ENCODE peak calls at places on chromosome 6, in six cellular contexts. W is astrocyte of the spinal cord, P is ascending aorta, Z is IMR-90, A is uterus, R is astrocyte of the cerebellum. N is an unnamed sample.
A peak's percentile ranks its signal among the peaks of the same experiment; 100 is the strongest.

GRCh38 chr6:41027251-41027650 is 11.8 kb downstream of the UNC5CL start:
- DNase-seq in W (no peak), P (no peak), R (no peak), A (no peak), Z (no peak), N (no peak)

GRCh38 chr6:74891358-74891811 is 314.5 kb downstream of the COL12A1 start:
- DNase-seq in R (no peak), P (no peak), W (peak; percentile 33), Z (peak; percentile 83), A (peak; percentile 48), N (no peak)

GRCh38 chr6:145071836-145072235 is 663.5 kb downstream of the EPM2A start:
- DNase-seq in Z (peak; percentile 93), W (peak; percentile 72), R (peak; percentile 16), P (no peak), A (no peak), N (peak; percentile 86)

GRCh38 chr6:12538881-12539357 is 177.6 kb upstream of the PHACTR1 start:
- DNase-seq in P (peak; percentile 67), Z (no peak), W (peak; percentile 54), A (peak; percentile 17), R (no peak), N (no peak)

GRCh38 chr6:170344631-170345576 is 38.3 kb downstream of the FAM120B start:
- DNase-seq in P (no peak), R (peak; percentile 79), A (no peak), W (peak; percentile 90), Z (peak; percentile 61), N (peak; percentile 54)

GRCh38 chr6:136487746-136488145 is 62.5 kb downstream of the MAP7 start:
- DNase-seq in A (no peak), Z (no peak), R (no peak), W (no peak), P (no peak), N (no peak)

GRCh38 chr6:40788661-40789111 is 201.5 kb upstream of the LRFN2 start:
- DNase-seq in P (no peak), A (no peak), R (no peak), W (peak; percentile 5), Z (no peak), N (no peak)

GRCh38 chr6:137968901-137969300 is 101.8 kb downstream of the TNFAIP3 start:
- DNase-seq in W (no peak), Z (no peak), P (no peak), R (no peak), A (no peak), N (no peak)

GRCh38 chr6:100479180-100480035 is 14.7 kb upstream of the SIM1 start:
- DNase-seq in Z (peak; percentile 49), A (no peak), R (peak; percentile 22), W (peak; percentile 63), P (no peak), N (peak; percentile 48)

GRCh38 chr6:11263185-11263817 is 30.8 kb upstream of the NEDD9 start:
- DNase-seq in A (peak; percentile 59), W (peak; percentile 80), P (peak; percentile 90), R (peak; percentile 50), Z (peak; percentile 84), N (peak; percentile 46)

GRCh38 chr6:151004415-151005024 is 139.0 kb downstream of the MTHFD1L start:
- DNase-seq in P (no peak), R (peak; percentile 81), A (no peak), Z (peak; percentile 95), W (peak; percentile 93), N (peak; percentile 76)

GRCh38 chr6:25202505-25202904 is 76.7 kb upstream of the CARMIL1 start:
- DNase-seq in P (no peak), A (no peak), W (peak; percentile 80), Z (peak; percentile 89), R (peak; percentile 38), N (peak; percentile 73)

GRCh38 chr6:2733324-2733723 is 17.4 kb downstream of the MYLK4 start:
- DNase-seq in R (no peak), Z (peak; percentile 23), W (no peak), P (peak; percentile 84), A (no peak), N (no peak)

GRCh38 chr6:51289041-51289440 is 470.4 kb downstream of the TFAP2B start:
- DNase-seq in Z (no peak), W (peak; percentile 13), P (no peak), A (no peak), R (peak; percentile 74), N (no peak)

GRCh38 chr6:5656226-5656625 is 350.5 kb downstream of the NRN1 start:
- DNase-seq in R (no peak), P (no peak), A (no peak), W (no peak), Z (no peak), N (no peak)

GRCh38 chr6:162055365-162055764 is 672.2 kb downstream of the PRKN start:
- DNase-seq in Z (no peak), R (no peak), P (no peak), A (no peak), W (no peak), N (no peak)

GRCh38 chr6:83198486-83199172 is 5.5 kb downstream of the RWDD2A start:
- DNase-seq in Z (peak; percentile 69), R (no peak), A (no peak), W (peak; percentile 55), P (no peak), N (peak; percentile 56)

GRCh38 chr6:113856011-113856551 is 1.1 kb upstream of the MARCKS start:
- DNase-seq in W (peak; percentile 74), A (no peak), P (no peak), R (no peak), Z (peak; percentile 66), N (peak; percentile 42)

GRCh38 chr6:105596284-105596755 is 193.4 kb upstream of the PREP start:
- DNase-seq in R (peak; percentile 94), P (no peak), Z (peak; percentile 99), A (no peak), W (peak; percentile 98), N (peak; percentile 98)

GRCh38 chr6:16136086-16136485 is 7.2 kb downstream of the MYLIP start:
- DNase-seq in R (no peak), W (no peak), P (no peak), Z (no peak), A (no peak), N (no peak)

GRCh38 chr6:166325383-166326042 is 16.8 kb downstream of the SFT2D1 start:
- DNase-seq in Z (no peak), R (no peak), W (no peak), P (no peak), A (no peak), N (no peak)

GRCh38 chr6:47005486-47005885 is 36.6 kb downstream of the ADGRF1 start:
- DNase-seq in R (no peak), W (no peak), P (no peak), A (no peak), Z (no peak), N (no peak)

GRCh38 chr6:47008397-47008763 is 33.8 kb downstream of the ADGRF1 start:
- DNase-seq in R (no peak), Z (no peak), W (no peak), A (no peak), P (no peak), N (no peak)

GRCh38 chr6:47014401-47014800 is 27.7 kb downstream of the ADGRF1 start:
- DNase-seq in P (no peak), R (no peak), Z (no peak), A (no peak), W (no peak), N (no peak)

GRCh38 chr6:47007657-47008396 is 34.3 kb downstream of the ADGRF1 start:
- DNase-seq in W (peak; percentile 37), A (no peak), R (no peak), P (no peak), Z (no peak), N (no peak)

DNA sequence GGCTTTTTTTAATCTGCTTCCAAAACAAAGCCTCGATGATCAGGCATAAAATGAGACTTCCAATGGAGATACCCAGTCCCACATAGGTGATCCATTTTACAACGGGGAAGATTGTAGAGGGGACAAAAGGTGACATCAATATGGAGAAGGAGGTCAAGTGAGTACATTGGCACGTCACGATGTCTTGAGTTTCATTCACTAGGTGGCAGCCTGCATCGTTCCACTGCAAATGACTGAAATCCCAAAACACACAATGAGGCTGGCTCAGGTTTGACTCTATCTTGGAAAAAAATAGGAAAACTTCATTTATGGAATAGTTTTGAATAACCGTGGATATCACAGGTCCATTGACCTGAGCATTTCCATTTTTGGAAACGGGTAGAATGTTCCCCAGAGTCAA is 32.5 kb downstream of the ADGRF1 start:
- DNase-seq in Z (no peak), P (no peak), A (no peak), W (no peak), R (no peak), N (no peak)
- TF ChIP-seq CTCF in Z (no peak), P (no peak), A (no peak), W (no peak), R (no peak), N (no peak)

GRCh38 chr6:121305957-121306607 is 28.2 kb downstream of the TBC1D32 start:
- DNase-seq in A (no peak), R (peak; percentile 16), Z (peak; percentile 25), W (peak; percentile 53), P (no peak), N (peak; percentile 25)
- TF ChIP-seq CTCF in A (peak; percentile 10), R (peak; percentile 40), Z (peak; percentile 51), W (peak; percentile 52), P (no peak), N (peak; percentile 79)

GRCh38 chr6:134870677-134871498 is 79.0 kb downstream of the ALDH8A1 start:
- DNase-seq in R (no peak), W (peak; percentile 22), A (no peak), Z (peak; percentile 77), P (no peak), N (no peak)

GRCh38 chr6:134875367-134875766 is 74.5 kb downstream of the ALDH8A1 start:
- DNase-seq in P (no peak), W (peak; percentile 53), A (no peak), Z (peak; percentile 35), R (peak; percentile 6), N (no peak)

GRCh38 chr6:134878136-134878535 is 71.8 kb downstream of the ALDH8A1 start:
- DNase-seq in W (no peak), P (no peak), A (no peak), R (no peak), Z (no peak), N (peak; percentile 17)

GRCh38 chr6:134868812-134869211 is 81.1 kb downstream of the ALDH8A1 start:
- DNase-seq in Z (no peak), A (no peak), P (no peak), R (no peak), W (no peak), N (no peak)

GRCh38 chr6:134873500-134874388 is 76.2 kb downstream of the ALDH8A1 start:
- DNase-seq in R (no peak), Z (no peak), W (no peak), P (no peak), A (no peak), N (no peak)
- TF ChIP-seq CTCF in R (no peak), Z (no peak), W (no peak), P (no peak), A (no peak), N (no peak)

GRCh38 chr6:23656826-23657225 is 469.2 kb upstream of the NRSN1 start:
- DNase-seq in A (no peak), R (no peak), W (no peak), Z (no peak), P (no peak), N (no peak)

GRCh38 chr6:23655502-23655901 is 470.5 kb upstream of the NRSN1 start:
- DNase-seq in R (no peak), A (no peak), W (no peak), Z (no peak), P (no peak), N (no peak)

GRCh38 chr6:23661549-23661948 is 464.5 kb upstream of the NRSN1 start:
- DNase-seq in W (no peak), P (no peak), A (no peak), R (no peak), Z (no peak), N (no peak)

GRCh38 chr6:23656257-23656731 is 469.7 kb upstream of the NRSN1 start:
- DNase-seq in W (no peak), A (no peak), Z (no peak), R (no peak), P (no peak), N (no peak)

GRCh38 chr6:23659125-23659524 is 466.9 kb upstream of the NRSN1 start:
- DNase-seq in A (no peak), Z (peak; percentile 6), P (no peak), W (peak; percentile 14), R (no peak), N (no peak)
- TF ChIP-seq CTCF in A (no peak), Z (peak; percentile 2), P (no peak), W (peak; percentile 43), R (peak; percentile 60), N (no peak)